ENCODE peak calls at places on chromosomes 6 and 20, in nine cellular contexts. Y is CD4-positive, CD25-positive, alpha-beta regulatory T cell; A is cardiac muscle cell; V is effector memory CD4-positive, alpha-beta T cell; X is uterus; O is CD4-positive, alpha-beta memory T cell; U is left ventricle myocardium inferior; F is tibial artery; C is PC-3. M is an unnamed sample.

GRCh38 chr6:130927305-130927704 is 100.1 kb downstream of the SMLR1 start:
- DNase-seq in Y (no peak), V (no peak), F (no peak), X (no peak), U (no peak), A (no peak), C (peak; percentile 16), O (no peak), M (peak; percentile 25)

GRCh38 chr20:24662756-24663399 is 193.4 kb downstream of the SYNDIG1 start:
- DNase-seq in V (no peak), A (no peak), X (no peak), F (no peak), Y (no peak), C (no peak), U (no peak), O (no peak), M (no peak)

GRCh38 chr6:71529769-71530168 is 241.2 kb downstream of the OGFRL1 start:
- DNase-seq in X (no peak), U (no peak), Y (no peak), A (peak; percentile 41), C (no peak), F (no peak), O (no peak), V (no peak), M (no peak)

GRCh38 chr6:168686831-168687730 is 246.1 kb downstream of the SMOC2 start:
- DNase-seq in V (no peak), A (no peak), X (no peak), U (no peak), F (no peak), O (no peak), C (no peak), Y (no peak), M (no peak)

GRCh38 chr6:28543671-28544131 is 18.0 kb downstream of the GPX5 start:
- DNase-seq in U (no peak), X (peak; percentile 13), A (peak; percentile 55), V (no peak), Y (no peak), F (no peak), C (no peak), O (peak; percentile 16), M (no peak)

GRCh38 chr6:33974471-33974870 is 170.7 kb upstream of the MLN start:
- DNase-seq in O (no peak), X (peak; percentile 3), U (no peak), V (no peak), C (no peak), F (no peak), A (no peak), Y (no peak), M (no peak)

GRCh38 chr6:34190504-34191122 is 44.7 kb upstream of the GRM4 start:
- DNase-seq in X (no peak), U (no peak), V (no peak), O (no peak), A (no peak), Y (no peak), C (no peak), F (peak; percentile 44), M (no peak)

GRCh38 chr6:155245193-155245592 is 18.6 kb upstream of the CLDN20 start:
- DNase-seq in X (no peak), U (no peak), F (no peak), A (no peak), C (no peak), O (no peak), Y (no peak), V (no peak), M (no peak)

GRCh38 chr6:166507380-166507779 is 79.1 kb downstream of the RAMACL start:
- DNase-seq in X (no peak), O (no peak), Y (no peak), V (no peak), A (no peak), U (no peak), C (no peak), F (peak; percentile 4), M (no peak)

GRCh38 chr20:59988141-59988540 is 29.9 kb downstream of the CDH26 start:
- DNase-seq in O (no peak), V (no peak), C (peak; percentile 97), F (no peak), Y (no peak), A (no peak), X (no peak), U (no peak), M (no peak)

GRCh38 chr6:107511410-107512070 is 21.6 kb downstream of the SOBP start:
- DNase-seq in V (no peak), F (peak; percentile 91), C (no peak), X (no peak), U (peak; percentile 82), A (no peak), O (no peak), Y (no peak), M (no peak)

GRCh38 chr6:26104457-26105108 is 17.4 kb downstream of the HFE start:
- DNase-seq in Y (no peak), V (no peak), C (peak; percentile 46), A (no peak), F (no peak), X (peak; percentile 31), O (no peak), U (no peak), M (peak; percentile 41)

GRCh38 chr6:152572395-152573061 is 64.6 kb downstream of the SYNE1 start:
- DNase-seq in V (no peak), Y (no peak), A (no peak), X (no peak), C (peak; percentile 4), U (no peak), O (no peak), F (no peak), M (peak; percentile 78)

GRCh38 chr6:130617658-130618057 is 209.5 kb upstream of the SMLR1 start:
- DNase-seq in F (no peak), Y (no peak), C (no peak), X (no peak), O (no peak), A (peak; percentile 5), V (no peak), U (no peak), M (peak; percentile 40)

GRCh38 chr20:41482647-41483552 is 116.3 kb upstream of the EMILIN3 start:
- DNase-seq in O (no peak), Y (no peak), X (no peak), U (no peak), V (no peak), A (no peak), F (no peak), C (peak; percentile 62), M (peak; percentile 9)

GRCh38 chr6:161163466-161164181 is 110.2 kb downstream of the AGPAT4 start:
- DNase-seq in U (no peak), O (no peak), V (no peak), X (no peak), F (no peak), C (no peak), Y (no peak), A (no peak), M (no peak)

GRCh38 chr6:40948598-40948997 is 90.4 kb downstream of the UNC5CL start:
- DNase-seq in Y (no peak), V (no peak), O (no peak), X (no peak), U (no peak), C (peak; percentile 25), F (no peak), A (no peak), M (no peak)

GRCh38 chr6:20751293-20751946 is 217.2 kb downstream of the CDKAL1 start:
- DNase-seq in X (no peak), C (no peak), Y (no peak), V (no peak), F (no peak), U (no peak), O (no peak), A (no peak), M (peak; percentile 26)

GRCh38 chr6:136086686-136087085 is 163.4 kb downstream of the MTFR2 start:
- DNase-seq in X (no peak), A (no peak), C (no peak), V (no peak), U (no peak), Y (no peak), O (no peak), F (no peak), M (no peak)

GRCh38 chr6:117449549-117450439 is 24.1 kb upstream of the ROS1 start:
- DNase-seq in Y (peak; percentile 32), X (peak; percentile 53), A (peak; percentile 80), V (peak; percentile 46), O (peak; percentile 63), C (peak; percentile 77), F (no peak), U (no peak), M (peak; percentile 78)

GRCh38 chr6:3406362-3406809 is 50.5 kb downstream of the SLC22A23 start:
- DNase-seq in F (no peak), V (no peak), C (no peak), X (no peak), U (no peak), O (no peak), Y (no peak), A (no peak), M (no peak)
- H3K27ac ChIP-seq in F (no peak overlapping the region), V (no peak overlapping the region), C (no peak overlapping the region), X (no peak overlapping the region), U (no peak overlapping the region), O (no peak overlapping the region), Y (no peak overlapping the region), A (no peak overlapping the region), M (no peak overlapping the region)

GRCh38 chr6:84635081-84635745 is 129.2 kb downstream of the TBX18 start:
- DNase-seq in Y (no peak), A (peak; percentile 25), V (no peak), F (no peak), C (no peak), X (no peak), O (no peak), U (no peak), M (no peak)
- H3K4me3 ChIP-seq in Y (no peak overlapping the region), A (no peak overlapping the region), V (no peak overlapping the region), F (no peak overlapping the region), C (no peak overlapping the region), X (no peak overlapping the region), O (no peak overlapping the region), U (no peak overlapping the region), M (no peak overlapping the region)

DNA sequence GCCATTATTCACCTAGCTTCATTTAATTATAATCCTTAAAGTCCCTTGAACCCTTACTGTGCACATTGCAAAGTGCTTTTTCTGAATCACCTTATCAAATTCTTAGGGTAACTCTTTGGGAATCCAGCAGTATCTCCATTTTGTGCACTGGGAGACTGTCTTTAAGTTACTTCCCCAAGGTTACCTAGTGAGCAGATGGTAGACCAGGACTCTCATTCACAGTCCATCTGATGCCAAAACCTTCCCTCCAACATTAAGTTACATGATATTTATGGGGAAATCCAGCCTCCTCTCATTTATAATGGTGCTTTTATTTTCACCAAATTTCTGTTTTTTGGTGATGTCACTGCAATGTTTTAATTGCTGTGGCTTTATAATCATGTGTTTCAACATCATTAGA is 75.7 kb downstream of the NCOA7 start:
- DNase-seq in V (no peak), X (no peak), F (no peak), A (no peak), U (no peak), O (no peak), C (no peak), Y (no peak), M (no peak)
- H3K4me1 ChIP-seq in V (no peaks in the 10 kb centered on the region), X (no peaks in the 10 kb centered on the region), F (no peaks in the 10 kb centered on the region), A (no peaks in the 10 kb centered on the region), U (peaks cover 27% of the 10 kb centered on the region), O (no peaks in the 10 kb centered on the region), C (peaks cover 24% of the 10 kb centered on the region), Y (no peaks in the 10 kb centered on the region), M (no peaks in the 10 kb centered on the region)

DNA sequence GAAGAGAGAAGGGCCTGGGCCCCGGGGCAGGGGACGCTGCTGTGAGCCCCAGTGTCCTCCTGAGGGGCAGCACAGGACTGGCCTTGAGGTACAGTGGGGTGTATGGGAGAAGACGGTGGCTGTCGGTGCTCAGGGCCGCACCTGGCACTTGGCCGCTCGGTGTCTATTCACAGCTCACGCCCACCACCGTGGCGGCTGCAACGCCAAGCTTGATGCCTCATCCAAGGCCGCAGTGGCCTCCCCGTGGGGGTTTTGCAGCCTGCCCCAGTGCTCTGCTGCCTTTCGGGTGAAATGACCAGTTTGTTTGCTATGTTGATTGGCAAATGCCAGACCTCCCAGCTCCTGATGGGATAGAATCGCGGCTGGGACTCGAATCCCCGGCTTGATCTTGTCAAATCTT is 79.5 kb upstream of the SLCO4A1 start:
- DNase-seq in C (no peak), Y (no peak), A (no peak), V (no peak), O (no peak), F (no peak), U (no peak), X (no peak), M (no peak)
- H3K27ac ChIP-seq in C (no peak overlapping the region), Y (no peak overlapping the region), A (peak overlapping the region; percentile 71), V (no peak overlapping the region), O (no peak overlapping the region), F (no peak overlapping the region), U (peak overlapping the region; percentile 94), X (no peak overlapping the region), M (no peak overlapping the region)